ENCODE peak calls at places on chromosomes 4 and X, in five cellular contexts. J is cardiac fibroblast, E is HCT116, A is fibroblast of pulmonary artery, R is T-helper 9 cell. X is an unnamed sample.

GRCh38 chr4:110359076-110359475 is 116.9 kb upstream of the ENPEP start:
- DNase-seq in E (no peak), A (no peak), R (no peak), J (no peak), X (no peak)

GRCh38 chrX:16392597-16392996 is 225.3 kb downstream of the MAGEB17 start:
- DNase-seq in J (no peak), E (no peak), A (no peak), R (no peak), X (no peak)

GRCh38 chr4:27089186-27089585 is 228.5 kb downstream of the STIM2 start:
- DNase-seq in J (no peak), A (no peak), E (no peak), R (no peak), X (no peak)

GRCh38 chr4:76894537-76894936 is 3.4 kb downstream of the SOWAHB start:
- DNase-seq in R (no peak), A (no peak), E (no peak), J (no peak), X (no peak)

GRCh38 chr4:98546910-98547544 is 111.4 kb downstream of the TSPAN5 start:
- DNase-seq in A (peak; percentile 82), J (peak; percentile 65), E (no peak), R (no peak), X (no peak)

GRCh38 chr4:73311428-73311827 is 52.8 kb upstream of the ANKRD17 start:
- DNase-seq in E (peak; percentile 8), R (no peak), A (peak; percentile 61), J (peak; percentile 73), X (no peak)

GRCh38 chr4:37447886-37448285 is 203.3 kb downstream of the NWD2 start:
- DNase-seq in A (peak; percentile 4), J (peak; percentile 3), E (no peak), R (no peak), X (no peak)

GRCh38 chr4:169854090-169854489 is 96.3 kb upstream of the HPF1 start:
- DNase-seq in R (no peak), J (no peak), A (no peak), E (no peak), X (no peak)

GRCh38 chrX:148380614-148381561 is 119.5 kb upstream of the AFF2 start:
- DNase-seq in R (peak; percentile 5), E (no peak), A (no peak), J (no peak), X (no peak)

GRCh38 chrX:21905209-21905735 is 35.2 kb upstream of the SMS start:
- DNase-seq in A (no peak), E (no peak), J (no peak), R (no peak), X (no peak)

GRCh38 chrX:136694491-136695087 is 46.6 kb downstream of the CD40LG start:
- DNase-seq in E (peak; percentile 8), J (peak; percentile 73), A (peak; percentile 80), R (no peak), X (peak; percentile 5)

GRCh38 chr4:138948918-138949317 is 66.7 kb upstream of the NOCT start:
- DNase-seq in A (no peak), J (no peak), E (no peak), R (no peak), X (no peak)

GRCh38 chrX:28398352-28398751 is 188.9 kb upstream of the IL1RAPL1 start:
- DNase-seq in E (peak; percentile 13), J (no peak), R (no peak), A (no peak), X (no peak)

GRCh38 chr4:37685726-37686372 is 327 bp downstream of the RELL1 start:
- DNase-seq in J (peak; percentile 48), A (no peak), R (peak; percentile 49), E (no peak), X (peak; percentile 37)

GRCh38 chrX:120653000-120653399 is 23.1 kb upstream of the C1GALT1C1 start:
- DNase-seq in R (no peak), A (no peak), E (no peak), J (no peak), X (no peak)

GRCh38 chrX:138853936-138854335 is 142.4 kb upstream of the FGF13 start:
- DNase-seq in A (no peak), E (no peak), R (no peak), J (no peak), X (no peak)

GRCh38 chr4:40327340-40327739 is 7.8 kb upstream of the CHRNA9 start:
- DNase-seq in E (no peak), A (peak; percentile 42), J (no peak), R (no peak), X (peak; percentile 7)

GRCh38 chr4:2823301-2823670 is 20.4 kb upstream of the ADD1 start:
- DNase-seq in R (no peak), J (no peak), A (no peak), E (no peak), X (no peak)